ENCODE peak calls at places on chromosomes 11 and 22, in seven cellular contexts. Z is cerebellar nuclear complex, T is GM04504, N is HCT116, K is AG04450, V is T47D, I is progenitor cell of endocrine pancreas. R is an unnamed sample.

GRCh38 chr11:46391578-46392420 is at the start of gene CHRM4:
- DNase-seq in Z (no peak), T (no peak), N (no peak), K (no peak), V (peak), I (peak), R (no peak)

GRCh38 chr11:5362017-5362625 is 10.8 kb downstream of the OR51B6 start:
- DNase-seq in Z (no peak), T (no peak), N (no peak), K (no peak), V (no peak), I (no peak), R (no peak)

GRCh38 chr11:16184588-16184987 is 171.8 kb downstream of the SOX6 start:
- DNase-seq in Z (no peak), T (peak), N (no peak), K (peak), V (peak), I (no peak), R (no peak)

GRCh38 chr22:38112361-38112760 is 1.9 kb upstream of the BAIAP2L2 start:
- DNase-seq in Z (no peak), T (no peak), N (no peak), K (no peak), V (no peak), I (no peak), R (no peak)

GRCh38 chr11:34002420-34002819 is 49.1 kb upstream of the CAPRIN1 start:
- DNase-seq in Z (no peak), T (no peak), N (no peak), K (no peak), V (peak), I (no peak), R (peak)

GRCh38 chr22:25645266-25645665 is 80.8 kb downstream of the GRK3 start:
- DNase-seq in Z (no peak), T (no peak), N (no peak), K (no peak), V (no peak), I (no peak), R (no peak)

GRCh38 chr11:122422707-122423106 is 232.8 kb upstream of the UBASH3B start:
- DNase-seq in Z (no peak), T (no peak), N (no peak), K (no peak), V (no peak), I (no peak), R (no peak)

GRCh38 chr11:63765688-63766241 is 2.8 kb downstream of the ZFTA start:
- DNase-seq in Z (no peak), T (no peak), N (no peak), K (no peak), V (no peak), I (no peak), R (no peak)

GRCh38 chr11:109838034-109838433 is 255.2 kb upstream of the ZC3H12C start:
- DNase-seq in Z (no peak), T (peak), N (no peak), K (no peak), V (no peak), I (no peak), R (no peak)

GRCh38 chr22:48819232-48819631 is 1008.4 kb downstream of the BRD1 start:
- DNase-seq in Z (no peak), T (no peak), N (no peak), K (no peak), V (no peak), I (no peak), R (no peak)

GRCh38 chr11:46160100-46160499 is 38.8 kb upstream of the PHF21A start:
- DNase-seq in Z (no peak), T (no peak), N (no peak), K (no peak), V (no peak), I (no peak), R (no peak)

GRCh38 chr11:720642-721346 is 14.8 kb downstream of the EPS8L2 start:
- DNase-seq in Z (no peak), T (no peak), N (no peak), K (no peak), V (no peak), I (no peak), R (peak)

GRCh38 chr11:35618497-35619029 is 303 bp downstream of the FJX1 start:
- DNase-seq in Z (no peak), T (no peak), N (no peak), K (no peak), V (peak), I (peak), R (peak)

GRCh38 chr11:74731301-74732094 is at the start of gene CHRDL2:
- DNase-seq in Z (no peak), T (no peak), N (no peak), K (no peak), V (peak), I (peak), R (no peak)

GRCh38 chr11:32309541-32310217 is 125.7 kb downstream of the WT1 start:
- DNase-seq in Z (no peak), T (no peak), N (no peak), K (no peak), V (no peak), I (no peak), R (no peak)

GRCh38 chr11:113384551-113384950 is 3.0 kb upstream of the ANKK1 start:
- DNase-seq in Z (no peak), T (peak), N (no peak), K (peak), V (peak), I (no peak), R (no peak)